ENCODE peak calls at places on chromosomes 12 and 14, in six cellular contexts. V, J, C, X, O and T are unnamed samples.
A peak's percentile ranks its signal among the peaks of the same experiment; 100 is the strongest.

GRCh38 chr12:86711716-86712115 is 455.5 kb upstream of the MGAT4C start:
- DNase-seq in J (no peak), V (no peak), X (no peak), O (no peak), C (peak; percentile 15), T (no peak)

GRCh38 chr14:56702515-56702914 is 107.8 kb downstream of the OTX2 start:
- DNase-seq in X (no peak), V (no peak), O (no peak), C (no peak), J (no peak), T (no peak)

GRCh38 chr12:85866929-85867776 is 6.9 kb upstream of the NTS start:
- DNase-seq in V (peak; percentile 22), X (peak; percentile 66), J (peak; percentile 36), C (peak; percentile 77), O (peak; percentile 67), T (peak; percentile 43)

GRCh38 chr12:128797119-128798118 is 26.3 kb downstream of the SLC15A4 start:
- DNase-seq in V (no peak), C (peak; percentile 72), X (peak; percentile 60), O (peak; percentile 33), J (no peak), T (no peak)

GRCh38 chr14:65251213-65251612 is 148.9 kb upstream of the MAX start:
- DNase-seq in C (peak; percentile 95), V (no peak), O (peak; percentile 84), X (peak; percentile 100), J (no peak), T (peak; percentile 99)

GRCh38 chr14:89563503-89563902 is 146.5 kb upstream of the FOXN3 start:
- DNase-seq in X (no peak), V (no peak), C (no peak), O (no peak), J (no peak), T (no peak)

GRCh38 chr12:7303230-7303629 is 642 bp upstream of the ACSM4 start:
- DNase-seq in J (no peak), X (peak; percentile 3), O (no peak), V (no peak), C (peak; percentile 2), T (no peak)

GRCh38 chr12:47817272-47818006 is 2.3 kb downstream of the HDAC7 start:
- DNase-seq in J (no peak), C (peak; percentile 67), X (no peak), O (no peak), V (no peak), T (no peak)

GRCh38 chr12:58310828-58311273 is 369.5 kb downstream of the ATP23 start:
- DNase-seq in V (peak; percentile 92), O (peak; percentile 90), X (peak; percentile 99), J (no peak), C (peak; percentile 94), T (peak; percentile 98)

GRCh38 chr14:36227802-36228201 is 51.3 kb upstream of the PTCSC3 start:
- DNase-seq in C (no peak), O (no peak), X (no peak), V (no peak), J (no peak), T (no peak)

GRCh38 chr14:71698027-71698426 is 234.2 kb upstream of the RGS6 start:
- DNase-seq in V (no peak), X (no peak), J (no peak), O (no peak), C (no peak), T (no peak)

GRCh38 chr12:11882301-11883019 is 188.3 kb upstream of the BCL2L14 start:
- DNase-seq in J (no peak), C (no peak), V (no peak), X (no peak), O (no peak), T (no peak)

GRCh38 chr12:11508699-11509098 is 113.3 kb upstream of the PRB2 start:
- DNase-seq in V (no peak), J (no peak), O (peak; percentile 47), X (peak; percentile 28), C (peak; percentile 4), T (no peak)

GRCh38 chr12:110704750-110705149 is 15.8 kb upstream of the HVCN1 start:
- DNase-seq in V (no peak), O (no peak), J (no peak), C (no peak), X (no peak), T (no peak)

GRCh38 chr12:120199025-120199424 is 1.9 kb downstream of the RPLP0 start:
- DNase-seq in J (no peak), C (no peak), O (no peak), V (no peak), X (no peak), T (no peak)

GRCh38 chr12:65533177-65533883 is 254.8 kb downstream of the MSRB3 start:
- DNase-seq in O (no peak), X (peak; percentile 49), V (no peak), C (peak; percentile 54), J (no peak), T (no peak)

GRCh38 chr12:46260913-46261476 is 7.8 kb downstream of the SLC38A1 start:
- DNase-seq in V (no peak), J (no peak), O (no peak), C (no peak), X (no peak), T (no peak)

GRCh38 chr14:76311410-76311758 is 64.6 kb upstream of the ESRRB start:
- DNase-seq in X (no peak), O (no peak), V (no peak), C (no peak), J (no peak), T (no peak)

GRCh38 chr14:35366048-35366428 is 38.5 kb downstream of the NFKBIA start:
- DNase-seq in V (no peak), O (no peak), J (no peak), C (peak; percentile 57), X (peak; percentile 56), T (no peak)

GRCh38 chr12:31922341-31923062 is 36.7 kb upstream of the RESF1 start:
- DNase-seq in C (peak; percentile 7), J (no peak), O (no peak), V (no peak), X (no peak), T (no peak)

GRCh38 chr14:73786632-73786941 is 65.0 kb upstream of the PTGR2 start:
- DNase-seq in V (no peak), O (no peak), C (peak; percentile 61), X (no peak), J (no peak), T (no peak)

GRCh38 chr12:54265364-54265812 is 14.5 kb downstream of the CBX5 start:
- DNase-seq in J (no peak), V (no peak), O (no peak), X (no peak), C (no peak), T (no peak)
- H3K4me3 ChIP-seq in J (no peak overlapping the region), V (no peak overlapping the region), O (no peak overlapping the region), X (no peak overlapping the region), C (no peak overlapping the region), T (no peak overlapping the region)

GRCh38 chr14:37709419-37710195 is 114.2 kb downstream of the TTC6 start:
- DNase-seq in J (no peak), C (peak; percentile 40), V (no peak), O (peak; percentile 22), X (peak; percentile 28), T (no peak)
- TF ChIP-seq CTCF in J (no peak), C (peak; percentile 36), V (peak; percentile 34), O (peak; percentile 27), X (peak; percentile 72), T (peak; percentile 45)

GRCh38 chr14:95652171-95652570 is 34.1 kb upstream of the TCL1B start:
- DNase-seq in C (no peak), J (no peak), O (no peak), X (no peak), V (no peak), T (no peak)
- H3K4me3 ChIP-seq in C (no peak overlapping the region), J (no peak overlapping the region), O (no peak overlapping the region), X (no peak overlapping the region), V (no peak overlapping the region), T (no peak overlapping the region)

GRCh38 chr12:49260831-49261363 is 4.0 kb upstream of the TUBA1C start:
- DNase-seq in J (no peak), O (no peak), X (no peak), V (no peak), C (no peak), T (no peak)

GRCh38 chr12:49261726-49262125 is 3.2 kb upstream of the TUBA1C start:
- DNase-seq in C (peak; percentile 89), X (peak; percentile 73), O (no peak), J (no peak), V (no peak), T (peak; percentile 29)

GRCh38 chr12:49263400-49263763 is 1.5 kb upstream of the TUBA1C start:
- DNase-seq in C (no peak), X (no peak), V (no peak), J (no peak), O (no peak), T (no peak)

GRCh38 chr12:49264873-49265792 is at the start of gene TUBA1C:
- DNase-seq in X (peak; percentile 95), V (peak; percentile 72), C (peak; percentile 99), O (peak; percentile 72), J (peak; percentile 88), T (peak; percentile 84)

DNA sequence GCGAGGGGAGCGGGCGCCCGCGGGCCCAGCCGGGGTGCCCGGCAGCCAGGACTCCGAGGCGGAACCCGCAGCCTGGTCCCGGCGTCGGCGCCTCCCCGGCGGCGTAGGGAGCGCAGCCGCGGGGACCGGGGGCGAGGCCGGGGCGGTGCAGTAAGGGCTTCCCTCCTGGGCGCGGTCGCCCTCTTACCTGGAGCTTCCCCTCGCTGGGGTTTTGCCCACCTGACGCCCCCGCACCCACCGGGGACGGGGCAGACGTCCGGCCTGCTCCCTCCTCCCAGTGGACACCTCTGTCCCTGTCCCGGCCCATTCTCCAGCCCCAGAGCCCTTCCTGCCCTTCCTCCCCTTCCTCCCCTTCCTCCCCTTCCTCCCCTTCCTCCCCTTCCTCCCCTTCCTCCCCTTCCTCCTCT is 413 bp upstream of the TUBA1C start:
- DNase-seq in X (no peak), C (peak; percentile 68), V (no peak), J (no peak), O (no peak), T (no peak)
- TF ChIP-seq CTCF in X (no peak), C (no peak), V (no peak), J (peak; percentile 4), O (no peak), T (no peak)